ENCODE peak calls at places on chromosome 15, in six cellular contexts. Q is NCI-H1105; C is heart left ventricle; V is stimulated activated CD8-positive, alpha-beta memory T cell treated with anti-CD3 and anti-CD28 coated beads, Interleukin-15, amount 100 ng/mL, for 1 hour; K is psoas muscle; G is stimulated activated naive B cell treated with anti-CD40 and anti-IgM and Interleukin-4, amounts not matched to agents 10 μg/mL and 1 μg/mL and 100 μg/mL, for 72 hours. D is an unnamed sample.

GRCh38 chr15:70245932-70246622 is 148.4 kb upstream of the TLE3 start:
- DNase-seq in V (no peak), K (no peak), Q (no peak), G (no peak), C (no peak), D (peak; percentile 55)

GRCh38 chr15:95698230-95698629 is 632.3 kb upstream of the NR2F2 start:
- DNase-seq in C (no peak), G (no peak), K (no peak), Q (no peak), V (no peak), D (no peak)

GRCh38 chr15:90347666-90348065 is 4.4 kb upstream of the ZNF774 start:
- DNase-seq in K (no peak), C (no peak), G (no peak), Q (no peak), V (no peak), D (no peak)

GRCh38 chr15:50166216-50166615 is 15.8 kb upstream of the SLC27A2 start:
- DNase-seq in V (no peak), K (no peak), G (no peak), Q (no peak), C (no peak), D (no peak)

GRCh38 chr15:74044267-74045110 is 37.9 kb downstream of the GOLGA6A start:
- DNase-seq in K (peak; percentile 82), G (no peak), V (no peak), C (peak; percentile 80), Q (no peak), D (peak; percentile 78)

GRCh38 chr15:67501177-67501835 is 19.6 kb upstream of the C15orf61 start:
- DNase-seq in K (no peak), G (no peak), V (no peak), C (no peak), Q (peak; percentile 3), D (no peak)

GRCh38 chr15:52728899-52729298 is 49.7 kb upstream of the ATOSA start:
- DNase-seq in K (no peak), V (no peak), G (no peak), C (no peak), Q (no peak), D (no peak)

GRCh38 chr15:101504373-101504772 is 14.9 kb upstream of the PCSK6 start:
- DNase-seq in Q (no peak), V (no peak), G (no peak), C (no peak), K (no peak), D (no peak)

GRCh38 chr15:29863438-29863837 is 41.2 kb upstream of the TJP1 start:
- DNase-seq in C (no peak), K (no peak), V (no peak), Q (no peak), G (no peak), D (no peak)

GRCh38 chr15:97691799-97692198 is 268.7 kb upstream of the ARRDC4 start:
- DNase-seq in K (no peak), V (no peak), Q (no peak), C (no peak), G (no peak), D (no peak)

GRCh38 chr15:77012868-77013267 is 17.9 kb downstream of the PSTPIP1 start:
- DNase-seq in V (no peak), Q (no peak), G (no peak), K (peak; percentile 39), C (no peak), D (no peak)

GRCh38 chr15:28086175-28086703 is 12.9 kb downstream of the OCA2 start:
- DNase-seq in C (peak; percentile 61), Q (no peak), G (peak; percentile 47), V (no peak), K (no peak), D (no peak)

GRCh38 chr15:67548862-67549651 is 6.6 kb downstream of the MAP2K5 start:
- DNase-seq in Q (peak; percentile 13), K (no peak), V (no peak), C (peak; percentile 33), G (no peak), D (peak; percentile 49)

GRCh38 chr15:92074161-92074560 is 220.7 kb downstream of the SLCO3A1 start:
- DNase-seq in C (no peak), K (no peak), V (no peak), Q (no peak), G (no peak), D (no peak)

GRCh38 chr15:88708256-88709054 is 69.6 kb downstream of the ISG20 start:
- DNase-seq in Q (no peak), C (peak; percentile 61), G (no peak), V (no peak), K (no peak), D (no peak)

GRCh38 chr15:50234764-50235163 is 30.8 kb downstream of the HDC start:
- DNase-seq in K (no peak), G (no peak), C (no peak), Q (no peak), V (no peak), D (no peak)

GRCh38 chr15:26691249-26691648 is 81.6 kb downstream of the GABRB3 start:
- DNase-seq in G (no peak), C (no peak), Q (no peak), V (no peak), K (no peak), D (no peak)

GRCh38 chr15:77702211-77702957 is 69.7 kb upstream of the LINGO1 start:
- DNase-seq in G (no peak), Q (no peak), V (no peak), K (peak; percentile 16), C (no peak), D (no peak)

GRCh38 chr15:80578871-80579270 is 116.2 kb upstream of the ABHD17C start:
- DNase-seq in K (no peak), V (no peak), C (no peak), G (no peak), Q (no peak), D (no peak)

GRCh38 chr15:62777657-62778056 is 264.9 kb upstream of the TPM1 start:
- DNase-seq in C (no peak), G (no peak), K (no peak), V (no peak), Q (no peak), D (no peak)

GRCh38 chr15:36401586-36401966 is 177.8 kb upstream of the CDIN1 start:
- DNase-seq in G (no peak), Q (no peak), V (no peak), C (no peak), K (no peak), D (no peak)

GRCh38 chr15:42012241-42012640 is 8.6 kb downstream of the PLA2G4E start:
- DNase-seq in K (peak; percentile 2), C (no peak), G (no peak), Q (no peak), V (no peak), D (no peak)

GRCh38 chr15:44033894-44034293 is 161.2 kb downstream of the FRMD5 start:
- DNase-seq in G (no peak), K (no peak), C (no peak), V (no peak), Q (no peak), D (no peak)

GRCh38 chr15:67117356-67117755 is 52.0 kb downstream of the SMAD3 start:
- DNase-seq in K (no peak), G (no peak), V (no peak), Q (no peak), C (peak; percentile 54), D (peak; percentile 46)

GRCh38 chr15:72037321-72037720 is 80.6 kb downstream of the MYO9A start:
- DNase-seq in G (no peak), V (no peak), K (no peak), C (no peak), Q (no peak), D (no peak)

GRCh38 chr15:38624248-38625214 is 59.9 kb upstream of the RASGRP1 start:
- DNase-seq in K (no peak), G (no peak), Q (no peak), V (no peak), C (no peak), D (no peak)

GRCh38 chr15:23422099-23422945 is 24.7 kb downstream of the GOLGA6L2 start:
- DNase-seq in G (no peak), V (no peak), K (peak; percentile 15), Q (no peak), C (no peak), D (no peak)

GRCh38 chr15:97078556-97078955 is 748.1 kb downstream of the NR2F2 start:
- DNase-seq in C (no peak), V (no peak), Q (no peak), K (no peak), G (no peak), D (no peak)

GRCh38 chr15:94792166-94792565 is 560.8 kb downstream of the MCTP2 start:
- DNase-seq in Q (no peak), C (no peak), G (no peak), K (no peak), V (no peak), D (no peak)

GRCh38 chr15:70387086-70387485 is 289.4 kb upstream of the TLE3 start:
- DNase-seq in Q (no peak), G (no peak), K (no peak), C (no peak), V (no peak), D (no peak)